ENCODE peak calls at places on chromosomes 11 and 22, in four cellular contexts. P, T, N and L are unnamed samples.
A peak's percentile ranks its signal among the peaks of the same experiment; 100 is the strongest.

GRCh38 chr11:78216571-78217287 is 28.0 kb downstream of the USP35 start:
- DNase-seq in T (no peak), N (no peak), P (no peak), L (no peak)

GRCh38 chr22:35963237-35963810 is 65.3 kb downstream of the RBFOX2 start:
- DNase-seq in P (no peak), T (no peak), N (no peak), L (no peak)

GRCh38 chr22:29580200-29580810 is 608 bp downstream of the NIPSNAP1 start:
- DNase-seq in P (peak; percentile 22), T (no peak), N (no peak), L (no peak)

GRCh38 chr11:31856248-31856647 is 45.1 kb upstream of the PAX6 start:
- DNase-seq in P (no peak), T (no peak), N (no peak), L (no peak)

GRCh38 chr11:8090756-8091155 is 9.7 kb downstream of the TUB start:
- DNase-seq in N (no peak), P (peak; percentile 91), T (no peak), L (peak; percentile 8)

GRCh38 chr22:37163096-37163489 is 13.4 kb upstream of the IL2RB start:
- DNase-seq in P (no peak), N (no peak), T (no peak), L (no peak)

GRCh38 chr11:77309401-77310085 is 8.1 kb upstream of the GDPD4 start:
- DNase-seq in T (no peak), P (no peak), N (no peak), L (no peak)

GRCh38 chr22:32265882-32266767 is 11.0 kb upstream of the SLC5A4 start:
- DNase-seq in T (peak; percentile 14), N (peak; percentile 19), P (peak; percentile 85), L (peak; percentile 20)

GRCh38 chr22:37897805-37898204 is 8.3 kb upstream of the MICALL1 start:
- DNase-seq in N (no peak), P (no peak), T (no peak), L (no peak)

GRCh38 chr11:9367551-9367950 is 16.9 kb upstream of the IPO7 start:
- DNase-seq in N (no peak), P (no peak), T (no peak), L (no peak)

GRCh38 chr11:2837096-2837601 is 48.4 kb downstream of the CDKN1C start:
- DNase-seq in T (no peak), N (no peak), P (peak; percentile 87), L (no peak)

GRCh38 chr11:132941024-132941646 is 591.2 kb downstream of the OPCML start:
- DNase-seq in T (no peak), N (peak; percentile 63), P (peak; percentile 45), L (no peak)